ENCODE peak calls at places on chromosome 3, in four cellular contexts. W, N, H and R are unnamed samples.

GRCh38 chr3:46893146-46893748 is 15.7 kb downstream of the PTH1R start:
- DNase-seq in W (no peak), N (no peak), H (no peak), R (no peak)

GRCh38 chr3:131713416-131714118 is 210.8 kb upstream of the MRPL3 start:
- DNase-seq in W (no peak), N (no peak), H (no peak), R (no peak)

GRCh38 chr3:48406443-48407431 is 23.1 kb downstream of the PLXNB1 start:
- DNase-seq in W (no peak), N (no peak), H (no peak), R (no peak)

GRCh38 chr3:20097015-20097414 is 56.8 kb downstream of the KAT2B start:
- DNase-seq in W (no peak), N (no peak), H (peak; percentile 36), R (no peak)

GRCh38 chr3:177491301-177492031 is 294.2 kb upstream of the TBL1XR1 start:
- DNase-seq in W (peak; percentile 16), N (peak; percentile 62), H (no peak), R (no peak)

GRCh38 chr3:138678874-138679392 is 70.4 kb downstream of the FAIM start:
- DNase-seq in W (no peak), N (no peak), H (no peak), R (no peak)

GRCh38 chr3:118991775-118992174 is 42.9 kb downstream of the IGSF11 start:
- DNase-seq in W (no peak), N (no peak), H (no peak), R (no peak)

GRCh38 chr3:26198609-26199008 is 408.7 kb downstream of the OXSM start:
- DNase-seq in W (no peak), N (no peak), H (no peak), R (no peak)

GRCh38 chr3:25783661-25784512 is 644 bp upstream of the NGLY1 start:
- DNase-seq in W (peak; percentile 38), N (peak; percentile 8), H (peak; percentile 45), R (peak; percentile 62)

GRCh38 chr3:42519568-42519962 is 17.1 kb downstream of the VIPR1 start:
- DNase-seq in W (no peak), N (no peak), H (no peak), R (no peak)

GRCh38 chr3:35523838-35524237 is 115.5 kb upstream of the ARPP21 start:
- DNase-seq in W (no peak), N (no peak), H (peak; percentile 64), R (no peak)